ENCODE peak calls at places on chromosomes 1 and 21, in four cellular contexts. One of them, this sample, is unnamed.
A peak's percentile ranks its signal among the peaks of the same experiment; 100 is the strongest.

GRCh38 chr1:7531562-7532340 is 239.3 kb upstream of the VAMP3 start:
- DNase-seq in fibroblast of mammary gland: no peak
- DNase-seq in NCI-H2029: no peak
- DNase-seq in KBM-7: no peak
- DNase-seq in this sample: no peak

GRCh38 chr1:201495447-201496295 is 11.3 kb downstream of the CSRP1 start:
- DNase-seq in fibroblast of mammary gland: peak; percentile 72
- DNase-seq in NCI-H2029: peak; percentile 27
- DNase-seq in KBM-7: no peak
- DNase-seq in this sample: no peak

GRCh38 chr1:215631489-215631888 is 64.4 kb downstream of the KCTD3 start:
- DNase-seq in KBM-7: no peak
- DNase-seq in NCI-H2029: no peak
- DNase-seq in fibroblast of mammary gland: peak; percentile 48
- DNase-seq in this sample: peak; percentile 16

GRCh38 chr1:23591460-23592208 is 32.3 kb upstream of the ID3 start:
- DNase-seq in fibroblast of mammary gland: no peak
- DNase-seq in NCI-H2029: no peak
- DNase-seq in KBM-7: peak; percentile 39
- DNase-seq in this sample: no peak

GRCh38 chr1:1907098-1907736 is 7.8 kb upstream of the CALML6 start:
- DNase-seq in NCI-H2029: no peak
- DNase-seq in KBM-7: peak; percentile 41
- DNase-seq in fibroblast of mammary gland: no peak
- DNase-seq in this sample: no peak

GRCh38 chr1:47752048-47752451 is 245.1 kb downstream of the TRABD2B start:
- DNase-seq in KBM-7: no peak
- DNase-seq in NCI-H2029: peak; percentile 64
- DNase-seq in fibroblast of mammary gland: peak; percentile 12
- DNase-seq in this sample: no peak

GRCh38 chr1:202213361-202214088 is 19.9 kb downstream of the LGR6 start:
- DNase-seq in KBM-7: peak; percentile 23
- DNase-seq in NCI-H2029: no peak
- DNase-seq in fibroblast of mammary gland: no peak
- DNase-seq in this sample: no peak

GRCh38 chr21:44920694-44921604 is at the start of gene ITGB2:
- DNase-seq in NCI-H2029: no peak
- DNase-seq in fibroblast of mammary gland: no peak
- DNase-seq in KBM-7: peak; percentile 90
- DNase-seq in this sample: no peak

GRCh38 chr1:196877964-196878363 is 9.9 kb upstream of the CFHR4 start:
- DNase-seq in KBM-7: no peak
- DNase-seq in NCI-H2029: no peak
- DNase-seq in fibroblast of mammary gland: peak; percentile 6
- DNase-seq in this sample: no peak

GRCh38 chr1:118185083-118185899 is at the start of gene SPAG17:
- DNase-seq in NCI-H2029: peak; percentile 69
- DNase-seq in KBM-7: peak; percentile 58
- DNase-seq in fibroblast of mammary gland: peak; percentile 15
- DNase-seq in this sample: peak; percentile 95

GRCh38 chr1:8816831-8817412 is 518 bp downstream of the RERE start:
- DNase-seq in fibroblast of mammary gland: no peak
- DNase-seq in KBM-7: peak; percentile 23
- DNase-seq in NCI-H2029: no peak
- DNase-seq in this sample: no peak

GRCh38 chr1:110130989-110131388 is 18.7 kb downstream of the UBL4B start:
- DNase-seq in NCI-H2029: peak; percentile 64
- DNase-seq in KBM-7: no peak
- DNase-seq in fibroblast of mammary gland: no peak
- DNase-seq in this sample: no peak

GRCh38 chr1:167819849-167820683 is 93.9 kb downstream of the ADCY10 start:
- DNase-seq in KBM-7: peak; percentile 53
- DNase-seq in NCI-H2029: peak; percentile 42
- DNase-seq in fibroblast of mammary gland: peak; percentile 94
- DNase-seq in this sample: peak; percentile 53

GRCh38 chr1:35164893-35165292 is 28.1 kb downstream of the SFPQ start:
- DNase-seq in NCI-H2029: no peak
- DNase-seq in fibroblast of mammary gland: no peak
- DNase-seq in KBM-7: no peak
- DNase-seq in this sample: no peak

GRCh38 chr1:71944006-71944405 is 338.3 kb downstream of the NEGR1 start:
- DNase-seq in fibroblast of mammary gland: no peak
- DNase-seq in KBM-7: peak; percentile 13
- DNase-seq in NCI-H2029: no peak
- DNase-seq in this sample: no peak

GRCh38 chr1:226309398-226310122 is 596 bp upstream of the LIN9 start:
- DNase-seq in NCI-H2029: no peak
- DNase-seq in fibroblast of mammary gland: peak; percentile 21
- DNase-seq in KBM-7: peak; percentile 60
- DNase-seq in this sample: peak; percentile 25

GRCh38 chr1:31239653-31240241 is at the start of gene NKAIN1:
- DNase-seq in fibroblast of mammary gland: peak; percentile 14
- DNase-seq in NCI-H2029: no peak
- DNase-seq in KBM-7: no peak
- DNase-seq in this sample: peak; percentile 52

GRCh38 chr1:12408662-12409061 is 178.8 kb downstream of the VPS13D start:
- DNase-seq in NCI-H2029: no peak
- DNase-seq in fibroblast of mammary gland: no peak
- DNase-seq in KBM-7: no peak
- DNase-seq in this sample: no peak

GRCh38 chr1:50940291-50940690 is 19.8 kb downstream of the FAF1 start:
- DNase-seq in NCI-H2029: no peak
- DNase-seq in KBM-7: no peak
- DNase-seq in fibroblast of mammary gland: no peak
- DNase-seq in this sample: no peak

GRCh38 chr1:22915816-22916468 is 56.7 kb downstream of the LACTBL1 start:
- DNase-seq in KBM-7: no peak
- DNase-seq in NCI-H2029: no peak
- DNase-seq in fibroblast of mammary gland: no peak
- DNase-seq in this sample: no peak

GRCh38 chr1:203898458-203899244 is 37.3 kb downstream of the SNRPE start:
- DNase-seq in KBM-7: no peak
- DNase-seq in fibroblast of mammary gland: no peak
- DNase-seq in NCI-H2029: no peak
- DNase-seq in this sample: no peak

GRCh38 chr1:3419415-3420204 is 34.9 kb upstream of the ARHGEF16 start:
- DNase-seq in fibroblast of mammary gland: no peak
- DNase-seq in NCI-H2029: no peak
- DNase-seq in KBM-7: no peak
- DNase-seq in this sample: no peak